ENCODE peak calls at places on chromosomes 5 and 9, in six cellular contexts. One of them, this sample, is unnamed.

GRCh38 chr5:74074111-74074510 is 448.1 kb downstream of the ARHGEF28 start:
- DNase-seq in neural progenitor cell: no peak
- DNase-seq in HCT116: no peak
- DNase-seq in prostate gland: no peak
- DNase-seq in heart left ventricle: no peak
- DNase-seq in GM23248: no peak
- DNase-seq in this sample: no peak

GRCh38 chr5:98927988-98928801 is 612 bp downstream of the CHD1 start:
- DNase-seq in heart left ventricle: peak
- DNase-seq in GM23248: peak
- DNase-seq in HCT116: no peak
- DNase-seq in neural progenitor cell: peak
- DNase-seq in prostate gland: peak
- DNase-seq in this sample: peak

GRCh38 chr5:7392401-7393024 is 3.4 kb upstream of the ADCY2 start:
- DNase-seq in GM23248: peak
- DNase-seq in neural progenitor cell: peak
- DNase-seq in prostate gland: peak
- DNase-seq in HCT116: no peak
- DNase-seq in heart left ventricle: no peak
- DNase-seq in this sample: no peak

GRCh38 chr5:176365663-176366574 is 632 bp downstream of the ARL10 start:
- DNase-seq in prostate gland: no peak
- DNase-seq in HCT116: no peak
- DNase-seq in heart left ventricle: peak
- DNase-seq in GM23248: peak
- DNase-seq in neural progenitor cell: peak
- DNase-seq in this sample: no peak

GRCh38 chr5:117590944-117591343 is 1016.3 kb upstream of the SEMA6A start:
- DNase-seq in heart left ventricle: no peak
- DNase-seq in neural progenitor cell: peak
- DNase-seq in GM23248: no peak
- DNase-seq in prostate gland: no peak
- DNase-seq in HCT116: peak
- DNase-seq in this sample: no peak

GRCh38 chr9:94649100-94649855 is 10.0 kb upstream of the FBP1 start:
- DNase-seq in HCT116: no peak
- DNase-seq in prostate gland: no peak
- DNase-seq in neural progenitor cell: no peak
- DNase-seq in heart left ventricle: no peak
- DNase-seq in GM23248: peak
- DNase-seq in this sample: no peak

GRCh38 chr9:93589688-93590087 is 13.3 kb downstream of the PHF2 start:
- DNase-seq in heart left ventricle: no peak
- DNase-seq in neural progenitor cell: peak
- DNase-seq in prostate gland: no peak
- DNase-seq in HCT116: no peak
- DNase-seq in GM23248: peak
- DNase-seq in this sample: no peak

GRCh38 chr9:133643978-133644760 is 8.0 kb downstream of the DBH start:
- DNase-seq in HCT116: no peak
- DNase-seq in heart left ventricle: no peak
- DNase-seq in prostate gland: no peak
- DNase-seq in neural progenitor cell: no peak
- DNase-seq in GM23248: no peak
- DNase-seq in this sample: no peak

GRCh38 chr9:133323991-133324703 is 11.8 kb downstream of the SURF6 start:
- DNase-seq in HCT116: no peak
- DNase-seq in neural progenitor cell: no peak
- DNase-seq in heart left ventricle: no peak
- DNase-seq in prostate gland: no peak
- DNase-seq in GM23248: no peak
- DNase-seq in this sample: no peak

GRCh38 chr5:153991168-153991567 is 47.5 kb downstream of the FAM114A2 start:
- DNase-seq in HCT116: no peak
- DNase-seq in GM23248: no peak
- DNase-seq in prostate gland: no peak
- DNase-seq in heart left ventricle: no peak
- DNase-seq in neural progenitor cell: no peak
- DNase-seq in this sample: no peak

DNA sequence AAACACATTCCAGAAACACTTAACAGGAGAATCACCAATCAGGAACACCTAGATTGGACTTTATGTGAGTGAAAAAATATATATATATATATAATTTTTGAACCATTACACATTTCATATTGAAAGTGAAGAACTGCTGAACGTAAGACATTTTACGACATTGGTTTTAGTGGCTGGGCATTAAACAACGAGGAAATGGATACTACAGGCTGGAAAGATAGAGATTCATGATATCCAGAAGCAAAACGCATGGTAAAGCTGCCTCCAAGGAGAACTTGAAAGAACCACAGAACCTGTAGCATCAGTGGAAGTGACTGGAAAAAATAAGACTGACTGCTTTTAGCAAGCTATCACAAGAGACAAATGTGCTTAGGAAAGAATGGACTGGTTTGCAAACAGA is 13.2 kb upstream of the NDUFS4 start:
- DNase-seq in prostate gland: no peak
- DNase-seq in heart left ventricle: no peak
- DNase-seq in HCT116: no peak
- DNase-seq in GM23248: no peak
- DNase-seq in neural progenitor cell: no peak
- DNase-seq in this sample: no peak
- H3K27ac ChIP-seq in prostate gland: no peak
- H3K27ac ChIP-seq in heart left ventricle: no peak
- H3K27ac ChIP-seq in HCT116: no peak
- H3K27ac ChIP-seq in GM23248: no peak
- H3K27ac ChIP-seq in neural progenitor cell: peak
- H3K27ac ChIP-seq in this sample: no peak

DNA sequence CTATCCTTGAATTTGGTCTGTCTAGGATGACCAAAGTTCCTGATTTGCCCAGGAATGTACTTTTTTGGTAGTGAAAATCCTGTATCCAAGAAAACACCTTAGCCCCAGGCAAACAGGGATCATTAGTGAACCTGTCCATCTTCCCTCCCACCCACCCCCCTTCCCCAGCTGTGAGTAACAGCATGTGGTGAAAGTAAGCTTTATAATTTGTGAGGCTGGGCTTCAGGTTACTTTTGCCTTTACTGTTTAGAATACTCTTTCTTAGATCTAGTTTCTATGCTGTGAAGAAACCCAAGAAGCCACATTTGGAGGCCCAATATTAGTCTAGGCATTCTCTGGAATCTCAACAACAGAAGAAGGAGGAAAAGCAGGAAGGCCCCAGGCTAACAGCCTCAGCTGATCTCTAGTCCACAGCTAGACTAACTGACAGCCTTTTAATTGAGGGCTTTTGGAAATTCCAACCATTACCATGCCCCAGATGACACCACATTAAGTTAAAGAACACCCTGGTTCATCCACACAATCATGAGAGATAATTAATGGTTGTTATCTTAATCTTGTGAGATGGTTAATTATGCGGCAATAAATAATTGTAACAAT is 703.0 kb upstream of the NUDT12 start:
- DNase-seq in heart left ventricle: no peak
- DNase-seq in prostate gland: no peak
- DNase-seq in HCT116: no peak
- DNase-seq in neural progenitor cell: peak
- DNase-seq in GM23248: no peak
- DNase-seq in this sample: no peak
- H3K27ac ChIP-seq in heart left ventricle: no peak
- H3K27ac ChIP-seq in prostate gland: no peak
- H3K27ac ChIP-seq in HCT116: no peak
- H3K27ac ChIP-seq in neural progenitor cell: no peak
- H3K27ac ChIP-seq in GM23248: no peak
- H3K27ac ChIP-seq in this sample: no peak

GRCh38 chr9:137216188-137216965 is 5.7 kb downstream of the RNF208 start:
- DNase-seq in GM23248: peak
- DNase-seq in heart left ventricle: no peak
- DNase-seq in neural progenitor cell: no peak
- DNase-seq in HCT116: no peak
- DNase-seq in prostate gland: no peak
- DNase-seq in this sample: no peak

GRCh38 chr9:137218212-137218753 is 3.8 kb downstream of the RNF208 start:
- DNase-seq in GM23248: no peak
- DNase-seq in prostate gland: no peak
- DNase-seq in neural progenitor cell: no peak
- DNase-seq in heart left ventricle: no peak
- DNase-seq in HCT116: no peak
- DNase-seq in this sample: no peak

GRCh38 chr9:137215196-137215986 is 6.6 kb downstream of the RNF208 start:
- DNase-seq in HCT116: no peak
- DNase-seq in prostate gland: no peak
- DNase-seq in GM23248: no peak
- DNase-seq in neural progenitor cell: no peak
- DNase-seq in heart left ventricle: no peak
- DNase-seq in this sample: no peak

GRCh38 chr9:137218754-137219271 is 3.2 kb downstream of the RNF208 start:
- DNase-seq in GM23248: peak
- DNase-seq in neural progenitor cell: no peak
- DNase-seq in prostate gland: no peak
- DNase-seq in HCT116: no peak
- DNase-seq in heart left ventricle: peak
- DNase-seq in this sample: no peak

GRCh38 chr9:137217276-137218211 is 4.5 kb downstream of the RNF208 start:
- DNase-seq in HCT116: peak
- DNase-seq in prostate gland: peak
- DNase-seq in neural progenitor cell: peak
- DNase-seq in GM23248: peak
- DNase-seq in heart left ventricle: peak
- DNase-seq in this sample: no peak
- H3K27ac ChIP-seq in HCT116: peak
- H3K27ac ChIP-seq in prostate gland: peak
- H3K27ac ChIP-seq in neural progenitor cell: no peak
- H3K27ac ChIP-seq in GM23248: no peak
- H3K27ac ChIP-seq in heart left ventricle: peak
- H3K27ac ChIP-seq in this sample: no peak

GRCh38 chr5:80665057-80665456 is 10.3 kb upstream of the DHFR start:
- DNase-seq in heart left ventricle: no peak
- DNase-seq in prostate gland: no peak
- DNase-seq in GM23248: no peak
- DNase-seq in neural progenitor cell: no peak
- DNase-seq in HCT116: no peak
- DNase-seq in this sample: no peak
- H3K27ac ChIP-seq in heart left ventricle: no peak
- H3K27ac ChIP-seq in prostate gland: no peak
- H3K27ac ChIP-seq in GM23248: no peak
- H3K27ac ChIP-seq in neural progenitor cell: no peak
- H3K27ac ChIP-seq in HCT116: no peak
- H3K27ac ChIP-seq in this sample: no peak

DNA sequence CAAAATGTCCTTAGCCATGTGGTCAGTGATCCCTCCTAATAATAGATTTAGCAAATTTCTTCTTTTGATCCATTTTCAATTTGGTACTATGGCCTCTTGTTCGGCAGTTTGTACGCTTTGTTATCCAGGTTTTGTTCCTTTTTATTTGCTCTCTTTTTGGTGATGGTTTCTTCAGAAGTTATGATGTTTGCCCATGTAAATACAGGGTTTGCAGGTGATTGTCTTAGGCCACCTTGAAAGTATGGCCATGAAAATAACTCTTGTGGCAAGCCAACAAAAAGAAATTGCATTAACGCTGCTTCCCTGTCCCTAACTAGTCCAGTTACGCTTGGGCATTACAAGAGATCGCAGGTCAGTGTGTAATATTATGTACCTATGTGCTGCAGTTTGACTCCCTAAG is 8.6 kb downstream of the GPR151 start:
- DNase-seq in heart left ventricle: no peak
- DNase-seq in GM23248: no peak
- DNase-seq in prostate gland: no peak
- DNase-seq in HCT116: no peak
- DNase-seq in neural progenitor cell: no peak
- DNase-seq in this sample: no peak
- H3K27ac ChIP-seq in heart left ventricle: no peak
- H3K27ac ChIP-seq in GM23248: no peak
- H3K27ac ChIP-seq in prostate gland: no peak
- H3K27ac ChIP-seq in HCT116: no peak
- H3K27ac ChIP-seq in neural progenitor cell: no peak
- H3K27ac ChIP-seq in this sample: no peak

DNA sequence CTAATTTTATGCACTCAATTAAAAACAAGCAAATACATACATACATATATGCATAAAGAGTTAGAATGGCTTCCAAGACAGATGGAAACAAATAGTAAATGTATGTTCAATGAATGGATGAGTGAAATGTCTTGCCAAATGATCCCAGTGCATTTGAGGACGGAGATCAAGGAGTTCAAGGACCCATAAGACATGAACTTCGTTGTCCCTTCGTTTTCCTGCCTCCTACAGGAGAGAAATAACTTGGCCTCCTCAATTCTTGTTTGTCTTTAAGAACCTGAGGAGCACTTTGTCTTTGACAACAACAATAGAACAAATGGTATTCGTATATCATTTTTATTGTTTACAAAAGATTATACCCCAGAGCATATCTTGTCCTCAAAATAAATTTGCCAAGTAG is 2.4 kb upstream of the PAPPA start:
- DNase-seq in heart left ventricle: no peak
- DNase-seq in HCT116: no peak
- DNase-seq in neural progenitor cell: no peak
- DNase-seq in prostate gland: no peak
- DNase-seq in GM23248: no peak
- DNase-seq in this sample: no peak
- H3K27ac ChIP-seq in heart left ventricle: no peak
- H3K27ac ChIP-seq in HCT116: no peak
- H3K27ac ChIP-seq in neural progenitor cell: no peak
- H3K27ac ChIP-seq in prostate gland: no peak
- H3K27ac ChIP-seq in GM23248: peak
- H3K27ac ChIP-seq in this sample: peak

GRCh38 chr5:177591690-177592009 is 353 bp upstream of the TMED9 start:
- DNase-seq in prostate gland: no peak
- DNase-seq in neural progenitor cell: no peak
- DNase-seq in GM23248: no peak
- DNase-seq in HCT116: no peak
- DNase-seq in heart left ventricle: no peak
- DNase-seq in this sample: no peak
- H3K27ac ChIP-seq in prostate gland: no peak
- H3K27ac ChIP-seq in neural progenitor cell: no peak
- H3K27ac ChIP-seq in GM23248: no peak
- H3K27ac ChIP-seq in HCT116: no peak
- H3K27ac ChIP-seq in heart left ventricle: peak
- H3K27ac ChIP-seq in this sample: no peak

DNA sequence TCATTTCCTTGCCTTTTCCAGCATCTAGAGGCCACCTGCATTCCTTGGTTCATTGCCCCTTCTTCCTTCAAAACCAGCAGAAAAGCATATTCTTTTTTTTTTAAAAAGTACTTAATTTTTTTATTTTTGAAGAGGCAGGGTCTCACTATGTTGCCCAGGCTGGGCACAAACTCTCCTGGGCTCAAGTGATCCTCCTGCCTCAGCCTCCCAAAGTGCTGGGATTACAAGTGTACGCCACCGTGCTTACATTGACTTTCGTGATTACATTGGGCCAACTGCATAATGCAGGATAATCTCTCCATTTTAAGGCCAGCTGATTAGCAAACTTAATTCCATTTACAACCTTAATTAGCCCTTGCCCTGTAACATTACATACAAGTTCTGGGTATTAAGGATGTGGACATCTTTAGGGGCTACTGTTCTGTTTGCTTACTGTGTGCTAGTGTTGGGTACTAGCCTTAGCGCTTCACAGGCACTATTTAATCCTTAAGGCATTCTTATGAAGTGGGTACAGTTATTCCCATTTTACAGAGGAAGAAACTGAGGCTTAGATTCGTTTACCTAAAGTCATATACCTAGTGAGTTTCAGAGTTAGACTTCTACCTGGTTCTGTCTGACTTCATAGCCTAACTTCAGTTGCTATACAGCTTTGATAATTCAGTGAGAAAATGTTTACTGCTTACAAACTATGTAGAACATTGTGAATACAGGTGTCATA is 33.7 kb downstream of the SLC25A51 start:
- DNase-seq in GM23248: no peak
- DNase-seq in prostate gland: no peak
- DNase-seq in neural progenitor cell: no peak
- DNase-seq in HCT116: no peak
- DNase-seq in heart left ventricle: no peak
- DNase-seq in this sample: no peak
- H3K27ac ChIP-seq in GM23248: no peak
- H3K27ac ChIP-seq in prostate gland: no peak
- H3K27ac ChIP-seq in neural progenitor cell: no peak
- H3K27ac ChIP-seq in HCT116: no peak
- H3K27ac ChIP-seq in heart left ventricle: no peak
- H3K27ac ChIP-seq in this sample: no peak